ENCODE peak calls at places on chromosomes 13 and 19, in five cellular contexts. E, W, K, Z and M are unnamed samples. For H3K9me3, the result is how much of the 10 kb centered on the place peaks cover.

GRCh38 chr13:31747966-31748365 is 8.6 kb downstream of the RXFP2 start:
- DNase-seq in Z (no peak), K (no peak), E (no peak), W (no peak), M (no peak)

GRCh38 chr13:25951831-25952230 is 100.0 kb downstream of the SHISA2 start:
- DNase-seq in K (no peak), Z (no peak), W (no peak), E (no peak), M (no peak)

GRCh38 chr19:2167896-2168618 is 4.3 kb downstream of the DOT1L start:
- DNase-seq in Z (peak), K (no peak), W (peak), E (peak), M (peak)

GRCh38 chr13:110373617-110374016 is 66.5 kb downstream of the COL4A2 start:
- DNase-seq in E (peak), K (no peak), W (no peak), Z (no peak), M (no peak)

GRCh38 chr19:48511321-48511731 is 309 bp downstream of the LMTK3 start:
- DNase-seq in E (no peak), W (no peak), Z (no peak), K (peak), M (no peak)

GRCh38 chr19:16920816-16921529 is 32.2 kb downstream of the F2RL3 start:
- DNase-seq in W (no peak), K (no peak), Z (no peak), E (no peak), M (no peak)

GRCh38 chr13:45242070-45242469 is 41.2 kb upstream of the KCTD4 start:
- DNase-seq in Z (no peak), K (no peak), W (no peak), E (no peak), M (no peak)

GRCh38 chr19:17209126-17210036 is 5.8 kb upstream of the USE1 start:
- DNase-seq in E (no peak), Z (no peak), K (peak), W (no peak), M (no peak)

GRCh38 chr19:681029-681626 is 4.9 kb downstream of the FSTL3 start:
- DNase-seq in W (no peak), K (no peak), Z (no peak), E (peak), M (no peak)

GRCh38 chr13:20974981-20975585 is 72.5 kb upstream of the XPO4 start:
- DNase-seq in Z (no peak), W (no peak), E (no peak), K (no peak), M (no peak)

GRCh38 chr19:34960940-34961679 is 2.9 kb downstream of the ZNF792 start:
- DNase-seq in E (no peak), W (no peak), Z (no peak), K (peak), M (no peak)

GRCh38 chr19:2391118-2391725 is 31.2 kb downstream of the TMPRSS9 start:
- DNase-seq in K (no peak), Z (no peak), W (no peak), E (no peak), M (no peak)

GRCh38 chr13:76286178-76286577 is 600.0 kb downstream of the KCTD12 start:
- DNase-seq in W (no peak), E (no peak), K (no peak), Z (no peak), M (no peak)

GRCh38 chr13:40254394-40254793 is 412.0 kb downstream of the FOXO1 start:
- DNase-seq in K (no peak), Z (no peak), W (no peak), E (no peak), M (no peak)

GRCh38 chr13:100363874-100364273 is 224.7 kb downstream of the GGACT start:
- DNase-seq in E (no peak), W (no peak), Z (no peak), K (no peak), M (no peak)

GRCh38 chr19:1265611-1266115 is 3.5 kb upstream of the CIRBP start:
- DNase-seq in Z (peak), W (peak), E (peak), K (no peak), M (peak)

GRCh38 chr19:53549354-53549753 is 11.4 kb downstream of the ZNF331 start:
- DNase-seq in K (no peak), E (no peak), Z (no peak), W (no peak), M (no peak)

GRCh38 chr19:45547965-45548609 is 36.5 kb downstream of the OPA3 start:
- DNase-seq in E (no peak), Z (no peak), W (no peak), K (no peak), M (no peak)

GRCh38 chr19:3131168-3131567 is 4.7 kb upstream of the GNA15 start:
- DNase-seq in K (no peak), W (no peak), E (no peak), Z (no peak), M (no peak)

GRCh38 chr13:32086791-32087441 is 55.3 kb downstream of the FRY start:
- DNase-seq in W (no peak), Z (peak), E (no peak), K (no peak), M (no peak)

GRCh38 chr13:28459911-28460310 is 35.0 kb downstream of the FLT1 start:
- DNase-seq in Z (no peak), W (no peak), E (no peak), K (no peak), M (no peak)

GRCh38 chr13:50319603-50320296 is 304.5 kb downstream of the KCNRG start:
- DNase-seq in W (no peak), E (no peak), K (no peak), Z (no peak), M (no peak)

GRCh38 chr19:47186337-47187022 is 44.5 kb downstream of the BBC3 start:
- DNase-seq in K (no peak), W (no peak), Z (no peak), E (no peak), M (no peak)

GRCh38 chr19:43651758-43652545 is 12.3 kb upstream of the CADM4 start:
- DNase-seq in E (no peak), K (peak), Z (peak), W (no peak), M (no peak)

GRCh38 chr19:16141043-16141442 is 2.4 kb upstream of the HSH2D start:
- DNase-seq in Z (no peak), W (no peak), E (no peak), K (no peak), M (no peak)

GRCh38 chr13:112457485-112457884 is 81.3 kb downstream of the SPACA7 start:
- DNase-seq in E (peak), W (no peak), Z (no peak), K (peak), M (peak)

GRCh38 chr19:50695251-50696064 is 24.1 kb downstream of the SHANK1 start:
- DNase-seq in Z (no peak), W (no peak), E (no peak), K (peak), M (no peak)

GRCh38 chr19:5080030-5080644 is 111.2 kb downstream of the KDM4B start:
- DNase-seq in Z (no peak), E (no peak), K (no peak), W (no peak), M (no peak)

GRCh38 chr13:48431431-48431830 is 18.5 kb upstream of the LPAR6 start:
- DNase-seq in Z (no peak), K (no peak), W (no peak), E (no peak), M (no peak)

GRCh38 chr13:48434203-48434602 is 21.3 kb upstream of the LPAR6 start:
- DNase-seq in K (no peak), Z (no peak), W (no peak), E (no peak), M (no peak)

GRCh38 chr13:48429036-48429435 is 16.1 kb upstream of the LPAR6 start:
- DNase-seq in Z (no peak), W (no peak), E (no peak), K (no peak), M (no peak)

GRCh38 chr13:48429886-48430285 is 17.0 kb upstream of the LPAR6 start:
- DNase-seq in K (no peak), W (no peak), Z (no peak), E (no peak), M (no peak)

GRCh38 chr13:48431987-48432615 is 19.2 kb upstream of the LPAR6 start:
- DNase-seq in W (no peak), Z (no peak), K (no peak), E (no peak), M (no peak)
- H3K27ac ChIP-seq in W (peak), Z (peak), K (no peak), E (peak), M (peak)

GRCh38 chr19:56097306-56097705 is 23.8 kb downstream of the ZNF787 start:
- DNase-seq in E (no peak), W (no peak), K (no peak), Z (no peak), M (no peak)
- H3K9me3 ChIP-seq in E (under half), W (under half), K (under half), Z (under half), M (under half)

DNA sequence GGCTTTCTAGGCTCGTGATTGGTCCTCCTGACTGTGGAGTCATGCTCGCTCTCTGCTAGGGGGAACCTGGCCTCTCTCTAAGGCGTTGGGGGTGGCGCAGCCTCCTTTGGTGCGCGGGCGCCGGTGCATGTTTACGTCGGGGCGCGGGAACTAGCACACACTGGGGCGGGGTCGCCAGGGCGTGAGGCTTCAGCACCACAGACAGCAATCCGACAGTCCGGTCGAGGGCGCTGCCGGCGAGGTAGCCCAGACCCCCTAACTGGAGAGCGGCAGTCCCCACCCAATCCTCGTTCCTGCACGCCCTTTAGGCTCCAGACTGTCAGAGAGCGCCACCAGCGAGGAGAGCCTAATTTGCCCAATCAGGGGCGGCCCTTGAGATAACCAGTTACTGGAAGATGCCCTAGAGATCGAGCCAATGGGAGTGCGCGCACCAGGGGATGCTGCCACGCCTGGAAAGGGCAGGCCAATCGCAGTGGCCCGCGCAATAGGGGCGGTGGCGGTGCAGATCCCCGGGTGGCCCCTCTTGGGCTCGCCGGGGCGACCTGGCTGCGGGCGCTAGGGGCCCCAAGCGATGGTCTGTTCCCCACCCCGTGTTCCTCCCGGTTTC is 1.0 kb upstream of the ELAVL3 start:
- DNase-seq in W (peak), K (peak), E (peak), Z (peak), M (peak)
- H3K4me3 ChIP-seq in W (peak), K (peak), E (peak), Z (peak), M (peak)

DNA sequence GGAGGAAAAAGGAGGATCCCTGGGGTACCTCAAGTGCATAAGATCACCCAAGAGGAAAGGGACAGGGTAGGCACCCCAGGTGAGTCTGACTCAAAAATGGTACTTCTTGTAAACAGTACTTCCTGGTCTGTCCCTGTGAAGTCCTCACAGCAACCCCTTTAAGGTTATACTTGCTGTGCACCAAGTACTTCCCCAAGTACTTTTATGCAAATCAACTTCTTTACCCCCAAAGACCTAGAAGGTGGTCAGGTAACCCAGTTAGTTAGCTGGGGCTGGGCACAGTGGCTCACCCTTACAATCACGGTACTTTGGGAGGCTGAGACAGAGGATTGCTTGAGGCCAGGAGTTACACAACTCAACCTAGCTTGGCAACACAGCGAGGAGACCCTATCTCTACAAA is 2.5 kb downstream of the CALR start:
- DNase-seq in Z (no peak), W (no peak), K (no peak), E (no peak), M (no peak)
- H3K27ac ChIP-seq in Z (no peak), W (peak), K (no peak), E (no peak), M (no peak)